ENCODE peak calls at places on chromosomes 7 and 10, in five cellular contexts. P, W, I, L and O are unnamed samples.

GRCh38 chr10:77606751-77607150 is 30.9 kb downstream of the KCNMA1 start:
- DNase-seq in P (no peak), W (no peak), I (no peak), L (no peak), O (no peak)

GRCh38 chr7:99404235-99404976 is 4.0 kb downstream of the PDAP1 start:
- DNase-seq in P (no peak), W (no peak), I (no peak), L (no peak), O (no peak)

GRCh38 chr7:51366930-51367613 is 50.5 kb upstream of the COBL start:
- DNase-seq in P (peak), W (peak), I (no peak), L (no peak), O (peak)

GRCh38 chr10:112911196-112911595 is 38.9 kb upstream of the TCF7L2 start:
- DNase-seq in P (no peak), W (no peak), I (no peak), L (no peak), O (no peak)

GRCh38 chr7:47504546-47505316 is 77.2 kb downstream of the TNS3 start:
- DNase-seq in P (no peak), W (no peak), I (no peak), L (no peak), O (no peak)

GRCh38 chr7:7957513-7957912 is 11.1 kb upstream of the GLCCI1 start:
- DNase-seq in P (no peak), W (no peak), I (no peak), L (no peak), O (no peak)

GRCh38 chr7:98956937-98957336 is 78.6 kb downstream of the TRRAP start:
- DNase-seq in P (no peak), W (no peak), I (no peak), L (no peak), O (no peak)

GRCh38 chr10:72229261-72230251 is 13.5 kb upstream of the ASCC1 start:
- DNase-seq in P (no peak), W (no peak), I (no peak), L (no peak), O (no peak)

GRCh38 chr7:66505531-66506451 is 122.9 kb upstream of the KCTD7 start:
- DNase-seq in P (no peak), W (no peak), I (peak), L (peak), O (no peak)

GRCh38 chr7:5525271-5526189 is 101.9 kb upstream of the TNRC18 start:
- DNase-seq in P (no peak), W (no peak), I (no peak), L (peak), O (peak)

GRCh38 chr7:44533301-44534055 is 7.7 kb downstream of the NPC1L1 start:
- DNase-seq in P (no peak), W (no peak), I (no peak), L (no peak), O (no peak)

GRCh38 chr7:116653204-116653603 is 18.8 kb upstream of the MET start:
- DNase-seq in P (no peak), W (no peak), I (no peak), L (no peak), O (peak)

GRCh38 chr10:70442332-70442988 is 979 bp upstream of the NODAL start:
- DNase-seq in P (no peak), W (no peak), I (no peak), L (no peak), O (peak)

GRCh38 chr10:30502266-30503058 is 68.5 kb downstream of the MAP3K8 start:
- DNase-seq in P (no peak), W (no peak), I (peak), L (no peak), O (no peak)

GRCh38 chr10:78532480-78533046 is 498.9 kb downstream of the RPS24 start:
- DNase-seq in P (no peak), W (no peak), I (no peak), L (no peak), O (no peak)

GRCh38 chr10:89369142-89370105 is 8.4 kb upstream of the IFIT1B start:
- DNase-seq in P (no peak), W (no peak), I (no peak), L (peak), O (peak)

GRCh38 chr7:129615018-129615417 is 3.5 kb downstream of the NRF1 start:
- DNase-seq in P (no peak), W (no peak), I (no peak), L (no peak), O (no peak)

GRCh38 chr10:5183923-5184322 is 1.0 kb downstream of the AKR1C8 start:
- DNase-seq in P (no peak), W (no peak), I (no peak), L (no peak), O (no peak)

GRCh38 chr7:132162745-132163144 is 413.5 kb downstream of the PLXNA4 start:
- DNase-seq in P (no peak), W (no peak), I (no peak), L (no peak), O (no peak)

GRCh38 chr7:16078076-16078952 is 343.0 kb downstream of the CRPPA start:
- DNase-seq in P (peak), W (peak), I (peak), L (peak), O (peak)

GRCh38 chr10:117946525-117947070 is 100.1 kb downstream of the RAB11FIP2 start:
- DNase-seq in P (no peak), W (no peak), I (no peak), L (no peak), O (no peak)

GRCh38 chr7:50359995-50360925 is 55.7 kb downstream of the IKZF1 start:
- DNase-seq in P (no peak), W (no peak), I (peak), L (peak), O (no peak)

GRCh38 chr7:17772581-17773288 is 167.6 kb downstream of the SNX13 start:
- DNase-seq in P (no peak), W (no peak), I (no peak), L (no peak), O (no peak)